ENCODE peak calls at places on chromosomes 16 and 17, in nine cellular contexts. Y is right lobe of liver; D is HT-29; Z is hepatocyte; J is activated T-helper 1 cell treated with anti-CD3 and anti-CD28 coated beads, Interleukin-2, amount 50 U/mL, for 16 hours; O is ovary; P is effector CD8-positive, alpha-beta T cell; M is GM12865; G is M059J. K is an unnamed sample.

GRCh38 chr16:21190599-21190998 is 20.8 kb downstream of the ZP2 start:
- DNase-seq in Y (no peak), D (no peak), Z (no peak), J (no peak), O (no peak), P (no peak), M (no peak), G (no peak), K (no peak)

GRCh38 chr16:85699628-85700027 is 10.9 kb upstream of the GINS2 start:
- DNase-seq in Y (no peak), D (peak), Z (no peak), J (no peak), O (no peak), P (no peak), M (no peak), G (peak), K (no peak)

GRCh38 chr16:51048544-51048943 is 102.5 kb downstream of the SALL1 start:
- DNase-seq in Y (no peak), D (no peak), Z (no peak), J (no peak), O (no peak), P (no peak), M (no peak), G (peak), K (no peak)

GRCh38 chr16:31487720-31488629 is 5.1 kb downstream of the SLC5A2 start:
- DNase-seq in Y (peak), D (peak), Z (peak), J (peak), O (peak), P (peak), M (peak), G (peak), K (no peak)

GRCh38 chr16:89695875-89696597 is 5.5 kb downstream of the SPATA2L start:
- DNase-seq in Y (peak), D (no peak), Z (peak), J (no peak), O (peak), P (no peak), M (no peak), G (no peak), K (no peak)

GRCh38 chr16:642189-643049 is 791 bp downstream of the MCRIP2 start:
- DNase-seq in Y (peak), D (peak), Z (peak), J (no peak), O (peak), P (no peak), M (peak), G (no peak), K (no peak)

GRCh38 chr17:40518401-40519088 is 17.1 kb upstream of the TNS4 start:
- DNase-seq in Y (no peak), D (peak), Z (peak), J (no peak), O (no peak), P (no peak), M (no peak), G (peak), K (no peak)

GRCh38 chr17:19301274-19301946 is 61.1 kb downstream of the B9D1 start:
- DNase-seq in Y (peak), D (no peak), Z (no peak), J (no peak), O (no peak), P (no peak), M (no peak), G (no peak), K (no peak)

GRCh38 chr17:60920107-60920506 is 242.5 kb downstream of the BCAS3 start:
- DNase-seq in Y (no peak), D (no peak), Z (no peak), J (no peak), O (no peak), P (no peak), M (no peak), G (no peak), K (no peak)

GRCh38 chr17:45341389-45342158 is 24.8 kb upstream of the MAP3K14 start:
- DNase-seq in Y (peak), D (peak), Z (peak), J (no peak), O (no peak), P (no peak), M (no peak), G (peak), K (no peak)

GRCh38 chr17:73365934-73366623 is 54.3 kb upstream of the CDC42EP4 start:
- DNase-seq in Y (no peak), D (no peak), Z (no peak), J (no peak), O (peak), P (no peak), M (peak), G (no peak), K (no peak)

GRCh38 chr16:76265434-76266045 is 11.7 kb upstream of the CNTNAP4 start:
- DNase-seq in Y (no peak), D (peak), Z (peak), J (no peak), O (no peak), P (no peak), M (peak), G (peak), K (no peak)

GRCh38 chr17:78356163-78356713 is 3.6 kb downstream of the SOCS3 start:
- DNase-seq in Y (no peak), D (peak), Z (peak), J (peak), O (no peak), P (peak), M (peak), G (peak), K (peak)

GRCh38 chr16:24988593-24989338 is 26.4 kb downstream of the ARHGAP17 start:
- DNase-seq in Y (peak), D (peak), Z (peak), J (no peak), O (no peak), P (no peak), M (no peak), G (peak), K (no peak)

GRCh38 chr16:7321661-7322060 is 11.0 kb upstream of the RBFOX1 start:
- DNase-seq in Y (no peak), D (no peak), Z (no peak), J (no peak), O (no peak), P (no peak), M (no peak), G (no peak), K (no peak)

GRCh38 chr17:44241104-44241503 is 21.6 kb upstream of the UBTF start:
- DNase-seq in Y (no peak), D (no peak), Z (no peak), J (no peak), O (no peak), P (no peak), M (no peak), G (no peak), K (no peak)

GRCh38 chr16:83903739-83904138 is 4.8 kb downstream of the MLYCD start:
- DNase-seq in Y (no peak), D (no peak), Z (peak), J (no peak), O (peak), P (no peak), M (no peak), G (no peak), K (no peak)

GRCh38 chr17:28467456-28468025 is 5.9 kb upstream of the SLC13A2 start:
- DNase-seq in Y (no peak), D (no peak), Z (no peak), J (no peak), O (no peak), P (no peak), M (no peak), G (peak), K (no peak)

GRCh38 chr17:81381632-81382577 is 13.4 kb upstream of the BAHCC1 start:
- DNase-seq in Y (no peak), D (no peak), Z (no peak), J (no peak), O (no peak), P (no peak), M (no peak), G (no peak), K (no peak)

GRCh38 chr17:34370997-34371395 is 8.0 kb upstream of the CCL1 start:
- DNase-seq in Y (no peak), D (no peak), Z (peak), J (no peak), O (no peak), P (no peak), M (peak), G (peak), K (peak)

GRCh38 chr17:77045441-77046041 is 95.2 kb upstream of the SEC14L1 start:
- DNase-seq in Y (no peak), D (no peak), Z (no peak), J (no peak), O (no peak), P (no peak), M (no peak), G (peak), K (peak)

GRCh38 chr17:35761601-35762000 is 914 bp downstream of the C17orf50 start:
- DNase-seq in Y (no peak), D (no peak), Z (no peak), J (no peak), O (no peak), P (no peak), M (no peak), G (no peak), K (no peak)

GRCh38 chr16:31860508-31860907 is 13.1 kb upstream of the ZNF267 start:
- DNase-seq in Y (no peak), D (no peak), Z (no peak), J (no peak), O (no peak), P (no peak), M (no peak), G (no peak), K (no peak)

GRCh38 chr17:68205251-68205807 is 42.5 kb upstream of the AMZ2 start:
- DNase-seq in Y (peak), D (peak), Z (peak), J (peak), O (peak), P (peak), M (peak), G (peak), K (peak)

GRCh38 chr16:2152695-2153506 is 2.7 kb upstream of the TRAF7 start:
- DNase-seq in Y (peak), D (peak), Z (peak), J (no peak), O (peak), P (no peak), M (peak), G (no peak), K (no peak)

GRCh38 chr17:81961087-81961514 is at the start of gene NOTUM:
- DNase-seq in Y (no peak), D (no peak), Z (peak), J (no peak), O (no peak), P (no peak), M (no peak), G (peak), K (no peak)

GRCh38 chr16:71628810-71629209 is 2.8 kb downstream of the MARVELD3 start:
- DNase-seq in Y (no peak), D (no peak), Z (peak), J (no peak), O (no peak), P (no peak), M (no peak), G (peak), K (peak)

GRCh38 chr16:82713778-82714177 is 87.0 kb downstream of the CDH13 start:
- DNase-seq in Y (no peak), D (no peak), Z (no peak), J (no peak), O (no peak), P (no peak), M (no peak), G (no peak), K (no peak)

GRCh38 chr17:33192961-33193911 is 99.9 kb downstream of the ASIC2 start:
- DNase-seq in Y (no peak), D (no peak), Z (no peak), J (no peak), O (no peak), P (no peak), M (no peak), G (no peak), K (no peak)

GRCh38 chr16:23155445-23156049 is 6.3 kb upstream of the USP31 start:
- DNase-seq in Y (no peak), D (peak), Z (peak), J (no peak), O (no peak), P (no peak), M (peak), G (no peak), K (no peak)

GRCh38 chr17:64126918-64127317 is 3.0 kb downstream of the ERN1 start:
- DNase-seq in Y (no peak), D (no peak), Z (no peak), J (no peak), O (no peak), P (no peak), M (no peak), G (no peak), K (no peak)

GRCh38 chr16:67206838-67207115 is 7.8 kb downstream of the ELMO3 start:
- DNase-seq in Y (no peak), D (no peak), Z (no peak), J (no peak), O (no peak), P (no peak), M (no peak), G (peak), K (no peak)

GRCh38 chr17:32519769-32520701 is 33.2 kb downstream of the CDK5R1 start:
- DNase-seq in Y (no peak), D (peak), Z (peak), J (no peak), O (no peak), P (no peak), M (peak), G (peak), K (no peak)

GRCh38 chr17:5638596-5638995 is 54.3 kb upstream of the NLRP1 start:
- DNase-seq in Y (no peak), D (no peak), Z (no peak), J (no peak), O (no peak), P (no peak), M (peak), G (no peak), K (no peak)

GRCh38 chr17:44792276-44792675 is 33.5 kb downstream of the ADAM11 start:
- DNase-seq in Y (no peak), D (no peak), Z (no peak), J (no peak), O (no peak), P (no peak), M (no peak), G (peak), K (no peak)

GRCh38 chr17:77466140-77466539 is 325.4 kb downstream of the SEC14L1 start:
- DNase-seq in Y (peak), D (no peak), Z (no peak), J (no peak), O (no peak), P (no peak), M (no peak), G (no peak), K (no peak)

GRCh38 chr17:8360260-8360659 is 16.2 kb downstream of the KRABD2 start:
- DNase-seq in Y (no peak), D (no peak), Z (no peak), J (no peak), O (no peak), P (no peak), M (no peak), G (no peak), K (no peak)

GRCh38 chr17:35775583-35775982 is 14.9 kb downstream of the C17orf50 start:
- DNase-seq in Y (no peak), D (no peak), Z (no peak), J (no peak), O (no peak), P (no peak), M (no peak), G (no peak), K (no peak)